ENCODE peak calls at places on chromosomes 3 and 15, in seven cellular contexts. One of them, this sample, is unnamed.

GRCh38 chr3:12384451-12385233 is 95.8 kb downstream of the PPARG start:
- DNase-seq in aorta: no peak
- DNase-seq in tibial artery: no peak
- DNase-seq in body of pancreas: no peak
- DNase-seq in small intestine: no peak
- DNase-seq in cardiac fibroblast: no peak
- DNase-seq in CD8-positive, alpha-beta memory T cell: no peak
- DNase-seq in this sample: no peak

GRCh38 chr3:28053759-28054158 is 187.7 kb upstream of the CMC1 start:
- DNase-seq in tibial artery: no peak
- DNase-seq in body of pancreas: no peak
- DNase-seq in CD8-positive, alpha-beta memory T cell: no peak
- DNase-seq in small intestine: no peak
- DNase-seq in aorta: no peak
- DNase-seq in cardiac fibroblast: peak; percentile 89
- DNase-seq in this sample: peak; percentile 49

GRCh38 chr15:67839358-67839928 is 402 bp downstream of the RNU6-1 start:
- DNase-seq in aorta: peak; percentile 39
- DNase-seq in body of pancreas: no peak
- DNase-seq in small intestine: peak; percentile 51
- DNase-seq in tibial artery: no peak
- DNase-seq in CD8-positive, alpha-beta memory T cell: no peak
- DNase-seq in cardiac fibroblast: peak; percentile 66
- DNase-seq in this sample: peak; percentile 29

GRCh38 chr3:134874737-134875413 is 79.8 kb downstream of the EPHB1 start:
- DNase-seq in body of pancreas: no peak
- DNase-seq in tibial artery: no peak
- DNase-seq in small intestine: peak; percentile 78
- DNase-seq in CD8-positive, alpha-beta memory T cell: no peak
- DNase-seq in cardiac fibroblast: no peak
- DNase-seq in aorta: no peak
- DNase-seq in this sample: no peak

GRCh38 chr3:97464035-97464434 is 300.5 kb upstream of the ARL6 start:
- DNase-seq in aorta: no peak
- DNase-seq in small intestine: no peak
- DNase-seq in body of pancreas: no peak
- DNase-seq in cardiac fibroblast: no peak
- DNase-seq in CD8-positive, alpha-beta memory T cell: no peak
- DNase-seq in tibial artery: no peak
- DNase-seq in this sample: no peak

GRCh38 chr15:56794150-56794922 is 61.0 kb upstream of the ZNF280D start:
- DNase-seq in tibial artery: no peak
- DNase-seq in cardiac fibroblast: peak; percentile 32
- DNase-seq in CD8-positive, alpha-beta memory T cell: no peak
- DNase-seq in small intestine: no peak
- DNase-seq in body of pancreas: no peak
- DNase-seq in aorta: no peak
- DNase-seq in this sample: no peak

GRCh38 chr3:180403156-180403555 is 198.8 kb upstream of the TTC14 start:
- DNase-seq in CD8-positive, alpha-beta memory T cell: no peak
- DNase-seq in body of pancreas: no peak
- DNase-seq in small intestine: no peak
- DNase-seq in cardiac fibroblast: no peak
- DNase-seq in tibial artery: no peak
- DNase-seq in aorta: no peak
- DNase-seq in this sample: no peak

GRCh38 chr3:123813876-123814275 is 70.3 kb downstream of the MYLK start:
- DNase-seq in aorta: no peak
- DNase-seq in cardiac fibroblast: peak; percentile 41
- DNase-seq in CD8-positive, alpha-beta memory T cell: no peak
- DNase-seq in body of pancreas: no peak
- DNase-seq in small intestine: no peak
- DNase-seq in tibial artery: no peak
- DNase-seq in this sample: peak; percentile 68

GRCh38 chr3:60809857-60810256 is 441.4 kb downstream of the FHIT start:
- DNase-seq in body of pancreas: no peak
- DNase-seq in cardiac fibroblast: no peak
- DNase-seq in aorta: no peak
- DNase-seq in small intestine: peak; percentile 4
- DNase-seq in CD8-positive, alpha-beta memory T cell: no peak
- DNase-seq in tibial artery: no peak
- DNase-seq in this sample: no peak

GRCh38 chr3:8455451-8456117 is 46.0 kb upstream of the LMCD1 start:
- DNase-seq in CD8-positive, alpha-beta memory T cell: no peak
- DNase-seq in tibial artery: no peak
- DNase-seq in cardiac fibroblast: no peak
- DNase-seq in small intestine: no peak
- DNase-seq in body of pancreas: no peak
- DNase-seq in aorta: no peak
- DNase-seq in this sample: no peak

GRCh38 chr15:42139596-42139995 is 16.8 kb downstream of the PLA2G4F start:
- DNase-seq in body of pancreas: no peak
- DNase-seq in small intestine: peak; percentile 71
- DNase-seq in tibial artery: no peak
- DNase-seq in aorta: peak; percentile 69
- DNase-seq in cardiac fibroblast: no peak
- DNase-seq in CD8-positive, alpha-beta memory T cell: no peak
- DNase-seq in this sample: no peak

GRCh38 chr3:128133273-128133883 is 9.8 kb upstream of the RUVBL1 start:
- DNase-seq in CD8-positive, alpha-beta memory T cell: peak; percentile 38
- DNase-seq in cardiac fibroblast: peak; percentile 74
- DNase-seq in body of pancreas: peak; percentile 46
- DNase-seq in tibial artery: no peak
- DNase-seq in small intestine: peak; percentile 16
- DNase-seq in aorta: no peak
- DNase-seq in this sample: peak; percentile 40

GRCh38 chr3:151259664-151260063 is 18.7 kb downstream of the P2RY14 start:
- DNase-seq in body of pancreas: no peak
- DNase-seq in CD8-positive, alpha-beta memory T cell: no peak
- DNase-seq in tibial artery: no peak
- DNase-seq in cardiac fibroblast: no peak
- DNase-seq in aorta: no peak
- DNase-seq in small intestine: no peak
- DNase-seq in this sample: no peak

GRCh38 chr3:14369675-14370669 is 32.4 kb upstream of the SLC6A6 start:
- DNase-seq in small intestine: peak; percentile 77
- DNase-seq in aorta: no peak
- DNase-seq in body of pancreas: peak; percentile 41
- DNase-seq in CD8-positive, alpha-beta memory T cell: no peak
- DNase-seq in cardiac fibroblast: no peak
- DNase-seq in tibial artery: no peak
- DNase-seq in this sample: no peak

GRCh38 chr15:52678036-52678467 is 1.1 kb downstream of the ATOSA start:
- DNase-seq in tibial artery: peak; percentile 80
- DNase-seq in small intestine: peak; percentile 64
- DNase-seq in CD8-positive, alpha-beta memory T cell: peak; percentile 42
- DNase-seq in body of pancreas: peak; percentile 68
- DNase-seq in aorta: peak; percentile 80
- DNase-seq in cardiac fibroblast: peak; percentile 71
- DNase-seq in this sample: peak; percentile 73

GRCh38 chr15:56698268-56698667 is 35.0 kb downstream of the ZNF280D start:
- DNase-seq in aorta: no peak
- DNase-seq in cardiac fibroblast: no peak
- DNase-seq in CD8-positive, alpha-beta memory T cell: no peak
- DNase-seq in small intestine: no peak
- DNase-seq in tibial artery: no peak
- DNase-seq in body of pancreas: no peak
- DNase-seq in this sample: no peak

GRCh38 chr15:94972314-94972713 is 741.0 kb downstream of the MCTP2 start:
- DNase-seq in small intestine: no peak
- DNase-seq in tibial artery: no peak
- DNase-seq in aorta: no peak
- DNase-seq in CD8-positive, alpha-beta memory T cell: no peak
- DNase-seq in cardiac fibroblast: peak; percentile 38
- DNase-seq in body of pancreas: no peak
- DNase-seq in this sample: no peak

GRCh38 chr15:62118446-62118964 is 46.6 kb downstream of the C2CD4B start:
- DNase-seq in tibial artery: no peak
- DNase-seq in small intestine: no peak
- DNase-seq in body of pancreas: no peak
- DNase-seq in cardiac fibroblast: peak; percentile 47
- DNase-seq in CD8-positive, alpha-beta memory T cell: no peak
- DNase-seq in aorta: no peak
- DNase-seq in this sample: no peak

GRCh38 chr15:70438776-70439175 is 324.6 kb downstream of the UACA start:
- DNase-seq in body of pancreas: no peak
- DNase-seq in tibial artery: no peak
- DNase-seq in cardiac fibroblast: no peak
- DNase-seq in aorta: no peak
- DNase-seq in CD8-positive, alpha-beta memory T cell: no peak
- DNase-seq in small intestine: no peak
- DNase-seq in this sample: no peak

GRCh38 chr3:73508330-73508954 is 116.3 kb downstream of the PDZRN3 start:
- DNase-seq in cardiac fibroblast: peak; percentile 82
- DNase-seq in CD8-positive, alpha-beta memory T cell: no peak
- DNase-seq in aorta: no peak
- DNase-seq in tibial artery: peak; percentile 54
- DNase-seq in small intestine: peak; percentile 75
- DNase-seq in body of pancreas: peak; percentile 59
- DNase-seq in this sample: no peak

GRCh38 chr15:36707884-36708430 is 128.5 kb downstream of the CDIN1 start:
- DNase-seq in CD8-positive, alpha-beta memory T cell: no peak
- DNase-seq in small intestine: no peak
- DNase-seq in tibial artery: no peak
- DNase-seq in body of pancreas: no peak
- DNase-seq in cardiac fibroblast: no peak
- DNase-seq in aorta: no peak
- DNase-seq in this sample: no peak

GRCh38 chr3:157122116-157122515 is 37.8 kb downstream of the CCNL1 start:
- DNase-seq in body of pancreas: no peak
- DNase-seq in CD8-positive, alpha-beta memory T cell: no peak
- DNase-seq in cardiac fibroblast: peak; percentile 88
- DNase-seq in aorta: no peak
- DNase-seq in small intestine: peak; percentile 68
- DNase-seq in tibial artery: no peak
- DNase-seq in this sample: no peak

GRCh38 chr15:75947117-75947516 is 43.4 kb downstream of the FBXO22 start:
- DNase-seq in cardiac fibroblast: peak; percentile 78
- DNase-seq in small intestine: no peak
- DNase-seq in tibial artery: no peak
- DNase-seq in body of pancreas: no peak
- DNase-seq in aorta: no peak
- DNase-seq in CD8-positive, alpha-beta memory T cell: no peak
- DNase-seq in this sample: peak; percentile 82

DNA sequence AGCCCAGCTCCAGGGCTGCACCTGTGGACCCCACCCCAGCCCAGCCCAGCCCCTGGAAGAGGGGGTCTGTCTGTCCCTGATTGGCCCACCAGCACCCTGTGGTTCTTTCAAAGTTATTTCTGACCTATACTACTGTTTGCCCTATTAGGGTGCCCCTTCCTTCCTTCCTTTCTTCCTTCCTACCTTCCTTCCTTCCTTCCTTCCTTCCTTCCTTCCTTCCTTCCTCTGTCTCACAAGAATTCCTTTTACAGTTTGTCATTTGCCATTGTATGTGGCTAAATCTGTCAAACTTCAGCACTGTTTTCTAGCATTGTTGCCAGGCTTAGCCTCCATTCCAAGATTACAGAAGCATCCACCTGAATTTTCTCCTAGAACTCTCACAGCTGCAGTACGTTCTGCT is 66.9 kb downstream of the KLF15 start:
- DNase-seq in aorta: no peak
- DNase-seq in small intestine: no peak
- DNase-seq in tibial artery: no peak
- DNase-seq in cardiac fibroblast: no peak
- DNase-seq in CD8-positive, alpha-beta memory T cell: no peak
- DNase-seq in body of pancreas: no peak
- DNase-seq in this sample: no peak
- H3K4me3 ChIP-seq in aorta: no peak overlapping the region
- H3K4me3 ChIP-seq in small intestine: no peak overlapping the region
- H3K4me3 ChIP-seq in tibial artery: no peak overlapping the region
- H3K4me3 ChIP-seq in cardiac fibroblast: no peak overlapping the region
- H3K4me3 ChIP-seq in CD8-positive, alpha-beta memory T cell: no peak overlapping the region
- H3K4me3 ChIP-seq in body of pancreas: no peak overlapping the region
- H3K4me3 ChIP-seq in this sample: no peak overlapping the region

DNA sequence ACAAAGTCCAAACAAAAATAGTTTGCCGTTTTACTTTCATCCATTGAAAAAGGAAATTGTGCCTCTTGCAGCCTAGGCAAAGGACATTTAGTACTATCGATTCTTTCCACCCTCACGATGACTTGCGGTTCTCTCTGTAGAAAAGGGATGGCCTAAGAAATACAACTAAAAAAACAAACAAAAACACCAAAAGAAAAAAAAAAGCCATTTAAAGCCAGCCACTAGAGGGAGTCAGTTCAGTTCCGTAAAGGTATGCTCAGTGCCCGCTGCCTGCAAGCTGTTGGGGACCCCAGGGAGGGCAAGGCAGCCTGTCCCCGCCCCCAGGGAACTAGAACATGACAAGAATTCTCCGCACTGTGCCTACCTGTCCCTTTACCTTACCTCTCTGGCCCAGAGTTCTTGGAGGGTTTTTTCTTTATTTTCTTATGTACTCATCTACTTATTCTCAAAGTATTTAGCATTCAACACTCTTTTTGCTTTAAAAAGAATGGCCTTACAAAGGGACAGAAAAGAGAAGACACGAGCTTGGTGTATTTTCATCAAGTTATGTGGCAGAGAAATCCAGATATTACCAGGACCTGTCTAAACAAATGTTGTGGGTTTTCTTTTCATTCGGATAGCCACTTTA is 29.9 kb upstream of the NR2E3 start:
- DNase-seq in aorta: no peak
- DNase-seq in small intestine: peak; percentile 19
- DNase-seq in cardiac fibroblast: peak; percentile 88
- DNase-seq in CD8-positive, alpha-beta memory T cell: peak; percentile 16
- DNase-seq in tibial artery: peak; percentile 27
- DNase-seq in body of pancreas: no peak
- DNase-seq in this sample: no peak
- H3K4me3 ChIP-seq in aorta: no peak overlapping the region
- H3K4me3 ChIP-seq in small intestine: no peak overlapping the region
- H3K4me3 ChIP-seq in cardiac fibroblast: no peak overlapping the region
- H3K4me3 ChIP-seq in CD8-positive, alpha-beta memory T cell: no peak overlapping the region
- H3K4me3 ChIP-seq in tibial artery: peak overlapping the region; percentile 20
- H3K4me3 ChIP-seq in body of pancreas: no peak overlapping the region
- H3K4me3 ChIP-seq in this sample: no peak overlapping the region

GRCh38 chr3:77122610-77123009 is 82.7 kb downstream of the ROBO2 start:
- DNase-seq in aorta: no peak
- DNase-seq in CD8-positive, alpha-beta memory T cell: no peak
- DNase-seq in body of pancreas: no peak
- DNase-seq in tibial artery: no peak
- DNase-seq in cardiac fibroblast: no peak
- DNase-seq in small intestine: no peak
- DNase-seq in this sample: no peak

GRCh38 chr3:77125934-77126333 is 86.0 kb downstream of the ROBO2 start:
- DNase-seq in tibial artery: no peak
- DNase-seq in aorta: no peak
- DNase-seq in CD8-positive, alpha-beta memory T cell: no peak
- DNase-seq in body of pancreas: no peak
- DNase-seq in small intestine: no peak
- DNase-seq in cardiac fibroblast: no peak
- DNase-seq in this sample: no peak
- H3K4me3 ChIP-seq in tibial artery: no peak overlapping the region
- H3K4me3 ChIP-seq in aorta: no peak overlapping the region
- H3K4me3 ChIP-seq in CD8-positive, alpha-beta memory T cell: no peak overlapping the region
- H3K4me3 ChIP-seq in body of pancreas: no peak overlapping the region
- H3K4me3 ChIP-seq in small intestine: no peak overlapping the region
- H3K4me3 ChIP-seq in cardiac fibroblast: no peak overlapping the region
- H3K4me3 ChIP-seq in this sample: no peak overlapping the region

DNA sequence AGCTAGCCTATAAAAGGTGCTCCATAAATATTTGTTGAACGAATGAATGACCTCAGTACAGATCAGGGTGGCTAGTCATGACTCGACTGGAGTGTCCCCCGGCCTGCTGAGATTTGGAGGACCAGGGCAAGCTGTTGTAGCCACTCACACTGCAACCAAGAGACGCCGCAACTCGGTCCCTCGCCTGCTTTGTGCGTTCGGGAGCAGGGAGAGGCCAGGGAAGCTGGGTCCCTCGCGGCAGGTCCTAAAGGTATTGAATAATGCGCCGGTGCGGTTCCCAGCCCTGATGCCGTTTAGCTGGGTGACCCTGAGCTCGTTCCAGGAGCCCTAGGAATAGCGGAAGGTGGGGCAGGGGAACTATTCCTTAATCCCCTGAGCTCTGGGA is 1.8 kb downstream of the IGDCC4 start:
- DNase-seq in cardiac fibroblast: no peak
- DNase-seq in body of pancreas: no peak
- DNase-seq in CD8-positive, alpha-beta memory T cell: no peak
- DNase-seq in tibial artery: no peak
- DNase-seq in aorta: peak; percentile 55
- DNase-seq in small intestine: no peak
- DNase-seq in this sample: no peak
- H3K4me3 ChIP-seq in cardiac fibroblast: peak overlapping the region; percentile 13
- H3K4me3 ChIP-seq in body of pancreas: no peak overlapping the region
- H3K4me3 ChIP-seq in CD8-positive, alpha-beta memory T cell: no peak overlapping the region
- H3K4me3 ChIP-seq in tibial artery: peak overlapping the region; percentile 62
- H3K4me3 ChIP-seq in aorta: no peak overlapping the region
- H3K4me3 ChIP-seq in small intestine: peak overlapping the region; percentile 26
- H3K4me3 ChIP-seq in this sample: peak overlapping the region; percentile 56